ENCODE peak calls at places on chromosomes 4 and X, in nine cellular contexts. P is prostate gland; C is heart left ventricle; L is left ventricle myocardium inferior; I is CD8-positive, alpha-beta memory T cell; D is HepG2; V is ascending aorta; Y is upper lobe of right lung; O is ovary. T is an unnamed sample. For H3K9me3 and H3K4me1, the result is how much of the 10 kb centered on the place peaks cover.

GRCh38 chr4:119730644-119730995 is 102.0 kb upstream of the PDE5A start:
- DNase-seq in P (no peak), C (no peak), L (no peak), I (no peak), D (no peak), V (no peak), Y (no peak), O (no peak), T (no peak)

GRCh38 chr4:157687971-157688370 is 467.4 kb downstream of the GRIA2 start:
- DNase-seq in P (no peak), C (no peak), L (no peak), I (no peak), D (no peak), V (no peak), Y (no peak), O (no peak), T (no peak)

GRCh38 chr4:111960241-111960667 is 185.0 kb upstream of the FAM241A start:
- DNase-seq in P (no peak), C (no peak), L (no peak), I (no peak), D (no peak), V (no peak), Y (no peak), O (no peak), T (no peak)

GRCh38 chrX:20320461-20321159 is 53.9 kb upstream of the RPS6KA3 start:
- DNase-seq in P (no peak), C (no peak), L (no peak), I (no peak), D (peak), V (no peak), Y (no peak), O (no peak), T (no peak)

GRCh38 chrX:15507005-15507404 is 6.4 kb downstream of the BMX start:
- DNase-seq in P (no peak), C (no peak), L (no peak), I (no peak), D (no peak), V (no peak), Y (no peak), O (no peak), T (no peak)

GRCh38 chrX:18964026-18964425 is 19.9 kb downstream of the PHKA2 start:
- DNase-seq in P (no peak), C (no peak), L (no peak), I (no peak), D (no peak), V (no peak), Y (no peak), O (no peak), T (no peak)

GRCh38 chr4:78962597-78963115 is 23.4 kb upstream of the PAQR3 start:
- DNase-seq in P (no peak), C (no peak), L (no peak), I (no peak), D (no peak), V (no peak), Y (no peak), O (no peak), T (no peak)

GRCh38 chr4:131063878-131064277 is 1967.9 kb downstream of the C4orf33 start:
- DNase-seq in P (no peak), C (no peak), L (no peak), I (no peak), D (no peak), V (no peak), Y (no peak), O (no peak), T (no peak)

GRCh38 chr4:83855044-83855443 is 319.1 kb downstream of the GPAT3 start:
- DNase-seq in P (no peak), C (no peak), L (no peak), I (no peak), D (peak), V (no peak), Y (no peak), O (no peak), T (no peak)

GRCh38 chr4:155478336-155478825 is 101.6 kb upstream of the MAP9 start:
- DNase-seq in P (no peak), C (no peak), L (no peak), I (no peak), D (no peak), V (no peak), Y (no peak), O (no peak), T (no peak)

GRCh38 chrX:70196961-70197805 is 19.9 kb downstream of the DGAT2L6 start:
- DNase-seq in P (peak), C (no peak), L (peak), I (peak), D (peak), V (no peak), Y (no peak), O (no peak), T (peak)

GRCh38 chrX:111649641-111650040 is 31.3 kb upstream of the ALG13 start:
- DNase-seq in P (no peak), C (no peak), L (no peak), I (no peak), D (no peak), V (no peak), Y (no peak), O (no peak), T (no peak)

GRCh38 chr4:21366312-21366711 is 582.3 kb downstream of the KCNIP4 start:
- DNase-seq in P (no peak), C (no peak), L (no peak), I (no peak), D (no peak), V (no peak), Y (no peak), O (no peak), T (no peak)

GRCh38 chrX:1555370-1555769 is 18.4 kb upstream of the P2RY8 start:
- DNase-seq in P (no peak), C (no peak), L (no peak), I (no peak), D (no peak), V (peak), Y (peak), O (no peak), T (no peak)

GRCh38 chr4:70138751-70139150 is 15.3 kb upstream of the PRR27 start:
- DNase-seq in P (no peak), C (no peak), L (no peak), I (no peak), D (peak), V (no peak), Y (no peak), O (no peak), T (no peak)

GRCh38 chr4:100742045-100742444 is 224.2 kb upstream of the EMCN start:
- DNase-seq in P (no peak), C (no peak), L (no peak), I (no peak), D (peak), V (no peak), Y (no peak), O (no peak), T (no peak)

GRCh38 chr4:151962138-151962845 is 201.5 kb upstream of the GATB start:
- DNase-seq in P (no peak), C (no peak), L (no peak), I (no peak), D (no peak), V (no peak), Y (no peak), O (no peak), T (no peak)

GRCh38 chr4:83212041-83212851 is 72.4 kb downstream of the COQ2 start:
- DNase-seq in P (no peak), C (no peak), L (no peak), I (peak), D (no peak), V (no peak), Y (no peak), O (no peak), T (no peak)

GRCh38 chr4:8009710-8010534 is 70.3 kb upstream of the AFAP1 start:
- DNase-seq in P (no peak), C (no peak), L (no peak), I (no peak), D (peak), V (no peak), Y (no peak), O (no peak), T (no peak)

GRCh38 chr4:31366041-31366440 is 645.9 kb downstream of the PCDH7 start:
- DNase-seq in P (no peak), C (no peak), L (no peak), I (no peak), D (no peak), V (no peak), Y (no peak), O (no peak), T (no peak)

GRCh38 chr4:11424000-11424399 is 4.7 kb downstream of the HS3ST1 start:
- DNase-seq in P (peak), C (peak), L (no peak), I (no peak), D (peak), V (no peak), Y (no peak), O (peak), T (peak)

GRCh38 chr4:25441519-25442117 is 64.6 kb downstream of the ANAPC4 start:
- DNase-seq in P (peak), C (peak), L (peak), I (no peak), D (peak), V (peak), Y (peak), O (peak), T (peak)

GRCh38 chr4:34269593-34269992 is 1974.7 kb downstream of the ARAP2 start:
- DNase-seq in P (no peak), C (no peak), L (no peak), I (no peak), D (no peak), V (no peak), Y (no peak), O (no peak), T (no peak)

GRCh38 chr4:121900132-121900983 is 30.1 kb upstream of the BBS7 start:
- DNase-seq in P (peak), C (peak), L (no peak), I (peak), D (peak), V (no peak), Y (no peak), O (no peak), T (peak)

GRCh38 chrX:133215747-133216146 is 2.4 kb downstream of the TFDP3 start:
- DNase-seq in P (no peak), C (no peak), L (no peak), I (no peak), D (peak), V (no peak), Y (no peak), O (no peak), T (peak)

GRCh38 chr4:72701987-72702819 is 133.2 kb upstream of the ADAMTS3 start:
- DNase-seq in P (peak), C (no peak), L (no peak), I (no peak), D (peak), V (no peak), Y (no peak), O (no peak), T (peak)

GRCh38 chr4:66094070-66094469 is 423.8 kb upstream of the EPHA5 start:
- DNase-seq in P (no peak), C (no peak), L (no peak), I (no peak), D (no peak), V (no peak), Y (no peak), O (no peak), T (no peak)

GRCh38 chr4:185966549-185966948 is 102.4 kb upstream of the TLR3 start:
- DNase-seq in P (no peak), C (no peak), L (no peak), I (no peak), D (no peak), V (no peak), Y (no peak), O (no peak), T (no peak)

GRCh38 chrX:68829594-68830485 is 1.0 kb downstream of the EFNB1 start:
- DNase-seq in P (no peak), C (no peak), L (peak), I (no peak), D (no peak), V (peak), Y (no peak), O (peak), T (peak)

GRCh38 chr4:165721815-165722214 is 151.2 kb upstream of the TLL1 start:
- DNase-seq in P (no peak), C (no peak), L (no peak), I (no peak), D (no peak), V (no peak), Y (no peak), O (no peak), T (no peak)

GRCh38 chr4:84870398-84871163 is 95.9 kb downstream of the WDFY3 start:
- DNase-seq in P (no peak), C (no peak), L (no peak), I (no peak), D (peak), V (no peak), Y (no peak), O (no peak), T (no peak)

GRCh38 chr4:40251366-40251765 is 54.5 kb downstream of the RHOH start:
- DNase-seq in P (no peak), C (no peak), L (no peak), I (no peak), D (no peak), V (no peak), Y (no peak), O (no peak), T (no peak)

GRCh38 chr4:24923550-24923949 is 10.7 kb upstream of the CCDC149 start:
- DNase-seq in P (no peak), C (no peak), L (no peak), I (no peak), D (no peak), V (no peak), Y (no peak), O (no peak), T (no peak)

GRCh38 chr4:13905543-13905942 is 278.0 kb upstream of the BOD1L1 start:
- DNase-seq in P (no peak), C (no peak), L (no peak), I (no peak), D (no peak), V (no peak), Y (no peak), O (no peak), T (no peak)

GRCh38 chrX:56289449-56289848 is 57.3 kb downstream of the KLF8 start:
- DNase-seq in P (no peak), C (no peak), L (no peak), I (no peak), D (no peak), V (no peak), Y (no peak), O (no peak), T (no peak)

GRCh38 chrX:56284269-56284668 is 52.1 kb downstream of the KLF8 start:
- DNase-seq in P (no peak), C (no peak), L (no peak), I (no peak), D (no peak), V (no peak), Y (no peak), O (no peak), T (no peak)

DNA sequence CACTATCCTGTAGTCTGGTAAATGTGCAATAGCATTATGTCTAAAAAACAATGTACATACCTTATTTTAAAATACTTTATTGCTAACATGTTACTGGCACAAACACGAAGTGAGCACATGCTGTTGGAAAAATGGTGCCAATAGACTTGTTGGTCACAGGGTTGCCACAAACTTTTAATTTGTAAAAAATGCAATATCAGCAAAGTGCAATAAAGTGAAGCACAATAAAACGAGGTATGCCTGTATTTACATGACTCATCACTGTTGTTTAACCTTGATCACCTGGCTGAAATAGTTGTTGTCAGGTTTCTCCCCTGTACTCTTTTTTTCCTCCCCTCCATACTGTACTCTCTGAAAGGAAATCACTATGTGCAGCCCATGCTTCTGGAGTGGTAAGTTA is 56.5 kb downstream of the KLF8 start:
- DNase-seq in P (no peak), C (no peak), L (no peak), I (no peak), D (no peak), V (no peak), Y (no peak), O (no peak), T (no peak)
- H3K4me3 ChIP-seq in P (no peak), C (no peak), L (no peak), I (no peak), D (no peak), V (no peak), Y (no peak), O (no peak), T (no peak)

DNA sequence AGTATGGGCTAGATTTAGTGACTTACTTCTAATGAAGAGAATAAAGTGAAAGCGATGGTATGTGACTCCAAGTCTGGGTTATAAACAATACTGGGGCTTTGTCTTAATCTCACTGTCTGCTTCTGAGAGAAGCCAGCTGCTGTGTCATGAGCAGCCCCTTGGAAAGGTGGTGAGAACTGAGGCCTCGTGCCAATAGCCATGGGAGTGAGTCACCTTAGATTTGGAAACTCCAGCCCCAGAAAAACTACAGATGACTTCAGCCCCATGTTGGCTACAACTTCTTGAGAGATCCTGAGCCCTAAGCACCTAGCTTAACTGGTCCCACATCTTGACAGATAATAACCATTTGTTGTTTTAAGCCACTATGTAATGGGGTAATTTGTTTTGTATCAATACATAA is 77.6 kb downstream of the CWH43 start:
- DNase-seq in P (no peak), C (no peak), L (no peak), I (no peak), D (no peak), V (no peak), Y (no peak), O (no peak), T (peak)
- H3K9me3 ChIP-seq in P (under half), C (under half), L (under half), I (under half), D (under half), V (under half), Y (under half), O (under half), T (under half)

GRCh38 chr4:139975830-139976272 is 178.1 kb downstream of the MAML3 start:
- DNase-seq in P (peak), C (no peak), L (no peak), I (no peak), D (no peak), V (no peak), Y (no peak), O (no peak), T (no peak)

GRCh38 chr4:139973611-139974010 is 180.4 kb downstream of the MAML3 start:
- DNase-seq in P (no peak), C (no peak), L (no peak), I (no peak), D (no peak), V (no peak), Y (no peak), O (no peak), T (no peak)

GRCh38 chr4:139969635-139970266 is 184.2 kb downstream of the MAML3 start:
- DNase-seq in P (no peak), C (no peak), L (no peak), I (no peak), D (no peak), V (no peak), Y (no peak), O (no peak), T (no peak)

GRCh38 chr4:139972305-139972704 is 181.7 kb downstream of the MAML3 start:
- DNase-seq in P (no peak), C (no peak), L (no peak), I (no peak), D (no peak), V (no peak), Y (no peak), O (no peak), T (no peak)

GRCh38 chr4:139973015-139973414 is 181.0 kb downstream of the MAML3 start:
- DNase-seq in P (no peak), C (no peak), L (no peak), I (no peak), D (no peak), V (no peak), Y (no peak), O (no peak), T (no peak)
- H3K4me1 ChIP-seq in P (under half), C (under half), L (under half), I (under half), D (under half), V (under half), Y (half or more), O (under half), T (under half)

GRCh38 chr4:1407657-1408333 is 1.6 kb upstream of the NKX1-1 start:
- DNase-seq in P (no peak), C (no peak), L (no peak), I (no peak), D (no peak), V (no peak), Y (peak), O (no peak), T (no peak)

GRCh38 chr4:1409079-1409805 is 3.0 kb upstream of the NKX1-1 start:
- DNase-seq in P (no peak), C (no peak), L (no peak), I (no peak), D (no peak), V (no peak), Y (peak), O (peak), T (no peak)

GRCh38 chr4:1409806-1410425 is 3.7 kb upstream of the NKX1-1 start:
- DNase-seq in P (no peak), C (no peak), L (no peak), I (no peak), D (no peak), V (no peak), Y (peak), O (no peak), T (no peak)

GRCh38 chr4:1406946-1407656 is 859 bp upstream of the NKX1-1 start:
- DNase-seq in P (peak), C (no peak), L (no peak), I (no peak), D (no peak), V (no peak), Y (peak), O (no peak), T (no peak)

GRCh38 chr4:1408418-1408817 is 2.2 kb upstream of the NKX1-1 start:
- DNase-seq in P (peak), C (no peak), L (no peak), I (no peak), D (no peak), V (no peak), Y (peak), O (no peak), T (no peak)
- H3K4me3 ChIP-seq in P (no peak), C (no peak), L (no peak), I (no peak), D (no peak), V (no peak), Y (no peak), O (no peak), T (no peak)

DNA sequence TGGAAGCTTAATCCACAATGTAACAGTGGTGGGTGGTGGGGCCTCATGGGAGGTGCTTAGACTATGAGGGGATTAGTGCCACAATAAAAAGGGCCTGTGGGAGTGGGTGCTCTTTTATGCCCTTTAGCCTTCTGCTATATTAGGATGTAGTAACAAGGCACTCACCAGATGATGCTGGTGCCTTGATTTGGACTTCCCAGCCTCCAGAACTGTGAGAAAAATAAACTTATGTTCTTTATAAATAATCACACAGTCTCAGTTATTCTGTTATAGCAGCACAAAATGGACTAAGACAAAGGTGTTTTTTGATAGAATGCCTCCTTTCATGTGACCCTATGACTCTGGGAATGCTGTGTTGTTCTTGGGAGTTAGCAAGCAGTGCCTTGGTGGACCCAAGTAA is 89.8 kb downstream of the STIM2 start:
- DNase-seq in P (no peak), C (no peak), L (no peak), I (no peak), D (no peak), V (no peak), Y (no peak), O (no peak), T (no peak)
- H3K9me3 ChIP-seq in P (under half), C (under half), L (under half), I (under half), D (under half), V (under half), Y (under half), O (under half), T (under half)

T was measured in SJCRH30.